ENCODE peak calls at places on chromosomes 3 and 15, in eight cellular contexts. D is HFF-Myc; L is astrocyte of the cerebellum; C is sigmoid colon; A is fibroblast of the aortic adventitia; O is naive thymus-derived CD4-positive, alpha-beta T cell; B is AG04450; H is lower leg skin. I is an unnamed sample.

GRCh38 chr3:62229908-62230307 is 143.4 kb downstream of the FEZF2 start:
- DNase-seq in D (peak), L (no peak), C (no peak), A (no peak), O (no peak), B (no peak), H (no peak), I (peak)

GRCh38 chr3:179452166-179452544 is 885 bp upstream of the GNB4 start:
- DNase-seq in D (no peak), L (peak), C (no peak), A (peak), O (no peak), B (peak), H (no peak), I (peak)

GRCh38 chr3:170483485-170484262 is 65.0 kb downstream of the CLDN11 start:
- DNase-seq in D (no peak), L (no peak), C (no peak), A (peak), O (no peak), B (no peak), H (no peak), I (no peak)

GRCh38 chr3:10648181-10648580 is 142.8 kb upstream of the ATP2B2 start:
- DNase-seq in D (no peak), L (no peak), C (no peak), A (no peak), O (no peak), B (no peak), H (no peak), I (no peak)

GRCh38 chr3:11544413-11545181 is 99.1 kb downstream of the VGLL4 start:
- DNase-seq in D (no peak), L (no peak), C (peak), A (peak), O (no peak), B (no peak), H (no peak), I (no peak)

GRCh38 chr3:27752926-27753325 is 30.8 kb upstream of the EOMES start:
- DNase-seq in D (no peak), L (no peak), C (no peak), A (no peak), O (peak), B (no peak), H (no peak), I (no peak)

GRCh38 chr15:90988249-90988648 is 6.1 kb downstream of the PRC1 start:
- DNase-seq in D (no peak), L (no peak), C (no peak), A (peak), O (no peak), B (no peak), H (no peak), I (no peak)

GRCh38 chr15:58377193-58377592 is 54.6 kb upstream of the LIPC start:
- DNase-seq in D (no peak), L (no peak), C (no peak), A (no peak), O (no peak), B (no peak), H (no peak), I (no peak)

GRCh38 chr15:56598991-56599390 is 134.1 kb upstream of the MNS1 start:
- DNase-seq in D (no peak), L (no peak), C (no peak), A (peak), O (no peak), B (no peak), H (no peak), I (peak)

GRCh38 chr15:68400066-68400456 is 31.9 kb downstream of the ITGA11 start:
- DNase-seq in D (no peak), L (no peak), C (no peak), A (no peak), O (no peak), B (no peak), H (no peak), I (no peak)

GRCh38 chr3:169879846-169880558 is 10.3 kb upstream of the LRRC31 start:
- DNase-seq in D (no peak), L (no peak), C (no peak), A (no peak), O (no peak), B (no peak), H (no peak), I (no peak)

GRCh38 chr3:194633349-194634004 is at the start of gene TMEM44:
- DNase-seq in D (no peak), L (peak), C (peak), A (peak), O (peak), B (peak), H (peak), I (peak)

GRCh38 chr3:148974726-148975125 is 16.6 kb upstream of the GYG1 start:
- DNase-seq in D (no peak), L (no peak), C (no peak), A (peak), O (no peak), B (no peak), H (no peak), I (peak)
- H3K4me3 ChIP-seq in D (no peak), L (no peak), C (no peak), A (peak), O (no peak), B (peak), H (no peak), I (peak)

GRCh38 chr15:29570121-29570930 is 251.9 kb downstream of the TJP1 start:
- DNase-seq in D (no peak), L (no peak), C (no peak), A (peak), O (no peak), B (no peak), H (no peak), I (peak)
- H3K4me3 ChIP-seq in D (no peak), L (peak), C (peak), A (peak), O (no peak), B (peak), H (peak), I (peak)

GRCh38 chr3:57544181-57545125 is at the start of gene DNAH12:
- DNase-seq in D (no peak), L (peak), C (no peak), A (peak), O (no peak), B (no peak), H (no peak), I (peak)
- H3K4me3 ChIP-seq in D (peak), L (peak), C (no peak), A (peak), O (no peak), B (peak), H (no peak), I (peak)

GRCh38 chr3:42025388-42026138 is 63.7 kb upstream of the ULK4 start:
- DNase-seq in D (peak), L (peak), C (peak), A (peak), O (no peak), B (peak), H (peak), I (peak)
- H3K4me3 ChIP-seq in D (peak), L (no peak), C (no peak), A (peak), O (no peak), B (peak), H (no peak), I (peak)

GRCh38 chr3:76349715-76350480 is 564.5 kb upstream of the ZNF717 start:
- DNase-seq in D (no peak), L (no peak), C (no peak), A (no peak), O (no peak), B (no peak), H (no peak), I (peak)
- H3K4me3 ChIP-seq in D (no peak), L (no peak), C (no peak), A (no peak), O (no peak), B (no peak), H (no peak), I (no peak)

DNA sequence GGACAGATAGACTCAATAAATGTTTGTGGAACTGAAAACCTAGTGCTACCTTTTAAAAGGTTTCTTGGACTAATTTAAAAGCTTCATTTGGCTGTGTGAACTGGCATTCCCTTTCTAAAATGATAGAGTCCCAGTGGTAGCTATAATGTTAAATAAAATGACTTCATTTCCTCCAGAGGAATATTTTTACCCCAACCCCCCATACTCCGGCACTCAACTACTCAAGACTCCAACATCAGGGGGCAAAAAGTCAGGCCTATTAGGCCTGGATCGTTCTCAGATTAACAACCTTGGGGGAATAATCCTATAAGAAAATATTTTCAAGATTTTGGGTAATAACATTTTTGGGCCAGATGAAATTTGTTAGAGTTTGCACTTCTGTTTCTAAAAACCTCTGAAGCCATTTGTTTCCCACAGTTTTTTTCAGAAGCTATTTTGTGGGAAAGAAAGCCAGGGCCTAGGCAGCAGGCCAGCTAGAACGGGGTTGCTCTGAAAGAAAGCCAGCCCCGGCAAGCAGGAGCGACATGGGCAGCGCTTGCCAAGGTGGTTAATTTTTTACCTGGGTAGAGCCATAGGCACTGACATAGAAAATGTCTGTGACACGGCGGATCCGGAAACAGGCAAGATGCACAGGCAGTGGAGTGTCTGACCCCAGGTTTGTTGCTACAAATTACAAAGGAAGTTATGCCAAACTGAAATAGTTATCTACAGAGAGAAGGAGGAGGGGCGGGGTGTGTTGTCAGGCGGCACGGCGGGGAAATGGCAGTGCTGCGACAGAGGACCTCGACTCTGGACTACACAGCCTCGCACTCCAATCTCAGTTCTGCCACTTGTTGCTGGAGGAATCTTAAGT is 84.6 kb downstream of the MAGI1 start:
- DNase-seq in D (no peak), L (peak), C (no peak), A (peak), O (no peak), B (no peak), H (peak), I (no peak)
- H3K4me3 ChIP-seq in D (no peak), L (no peak), C (no peak), A (no peak), O (no peak), B (no peak), H (no peak), I (no peak)

GRCh38 chr15:89366656-89367393 is 32.2 kb upstream of the POLG start:
- DNase-seq in D (no peak), L (no peak), C (no peak), A (no peak), O (no peak), B (no peak), H (no peak), I (no peak)
- H3K4me3 ChIP-seq in D (no peak), L (no peak), C (no peak), A (no peak), O (no peak), B (no peak), H (no peak), I (no peak)